ENCODE peak calls at places on chromosome 19, in seven cellular contexts. M is K562, B is H1, Y is HepG2, P is HCT116, X is SK-N-SH, F is GM12878. S is an unnamed sample.

GRCh38 chr19:17183858-17184271 is 31.3 kb upstream of the USE1 start:
- DNase-seq in P (no peak), F (peak), X (no peak), M (no peak), B (no peak), Y (no peak), S (no peak)

GRCh38 chr19:51830263-51830662 is 35.3 kb downstream of the FPR3 start:
- DNase-seq in P (no peak), X (no peak), Y (no peak), M (peak), F (no peak), B (no peak), S (no peak)

GRCh38 chr19:16536130-16536529 is 6.1 kb downstream of the CHERP start:
- DNase-seq in F (no peak), P (no peak), Y (no peak), B (no peak), M (no peak), X (peak), S (no peak)

GRCh38 chr19:36775768-36776167 is 3.2 kb upstream of the ZNF850 start:
- DNase-seq in Y (no peak), F (no peak), M (no peak), B (no peak), P (no peak), X (no peak), S (no peak)

GRCh38 chr19:54307389-54307788 is 5.6 kb downstream of the LILRA5 start:
- DNase-seq in X (no peak), M (no peak), P (no peak), B (no peak), Y (no peak), F (no peak), S (no peak)

GRCh38 chr19:54248016-54248601 is 5.5 kb upstream of the LILRA6 start:
- DNase-seq in Y (no peak), M (no peak), F (no peak), X (no peak), B (no peak), P (no peak), S (no peak)

GRCh38 chr19:4567584-4568071 is 8.1 kb upstream of the SEMA6B start:
- DNase-seq in P (no peak), M (peak), X (peak), B (peak), F (no peak), Y (peak), S (peak)

GRCh38 chr19:22422220-22422619 is at the start of gene ZNF98:
- DNase-seq in X (no peak), F (no peak), P (no peak), M (no peak), B (no peak), Y (no peak), S (peak)

GRCh38 chr19:18368504-18369222 is 17.3 kb upstream of the GDF15 start:
- DNase-seq in B (no peak), X (no peak), Y (peak), F (no peak), M (no peak), P (no peak), S (no peak)

GRCh38 chr19:18373407-18373891 is 12.5 kb upstream of the GDF15 start:
- DNase-seq in X (no peak), P (no peak), F (no peak), M (no peak), Y (no peak), B (no peak), S (no peak)

GRCh38 chr19:18377026-18377425 is 8.9 kb upstream of the GDF15 start:
- DNase-seq in X (no peak), F (no peak), Y (no peak), M (no peak), B (no peak), P (no peak), S (no peak)

DNA sequence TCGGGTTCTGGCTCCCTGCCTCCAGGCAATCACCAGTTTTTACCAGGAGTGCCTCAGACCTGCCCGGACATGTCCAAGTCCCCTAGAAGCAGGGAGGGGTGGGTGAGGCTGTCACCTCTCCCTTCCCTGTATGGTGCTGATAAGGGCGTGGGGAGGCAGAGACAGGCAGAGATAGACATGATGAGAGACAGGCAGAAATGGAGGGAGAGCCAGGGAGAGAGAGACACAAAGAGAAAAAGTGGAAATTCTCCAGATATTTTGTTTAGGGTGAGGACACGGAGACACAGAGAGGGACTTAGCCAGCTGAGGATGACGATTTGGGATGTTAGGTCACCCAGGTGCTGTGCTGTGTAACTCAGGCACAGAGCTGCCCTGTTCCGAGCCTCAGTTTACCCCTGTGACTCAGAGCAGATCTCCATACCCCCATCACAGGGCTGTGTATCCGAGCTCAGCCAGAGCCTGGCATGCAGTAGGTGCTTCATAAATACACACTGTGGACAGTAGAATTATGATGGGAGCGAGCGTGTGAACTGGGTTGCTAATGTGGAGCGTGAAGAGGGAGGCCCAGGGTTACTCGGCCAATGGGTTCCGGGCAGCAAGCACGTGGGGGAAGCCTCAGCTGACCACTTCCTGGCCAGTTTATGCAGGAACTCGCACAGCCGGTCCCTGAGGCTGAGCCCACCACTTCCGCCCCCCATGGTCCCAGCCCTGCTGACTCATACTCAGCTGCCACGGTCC is 11.9 kb upstream of the GDF15 start:
- DNase-seq in Y (peak), X (peak), P (peak), F (peak), M (peak), B (peak), S (no peak)
- TF ChIP-seq JUND in Y (peak), X (peak), P (peak), F (peak), M (peak), B (peak), S (no peak)

GRCh38 chr19:56995298-56995697 is 124.5 kb upstream of the USP29 start:
- DNase-seq in P (no peak), Y (peak), M (no peak), F (no peak), B (no peak), X (no peak), S (no peak)
- TF ChIP-seq JUND in P (no peak), Y (no peak), M (no peak), F (no peak), B (no peak), X (no peak), S (no peak)

GRCh38 chr19:2051771-2052704 is 994 bp upstream of the MKNK2 start:
- DNase-seq in B (no peak), F (peak), Y (no peak), X (no peak), P (no peak), M (no peak), S (peak)

GRCh38 chr19:2055871-2056809 is 5.1 kb upstream of the MKNK2 start:
- DNase-seq in Y (no peak), M (peak), B (peak), X (peak), P (peak), F (no peak), S (peak)

GRCh38 chr19:2056810-2057192 is 5.8 kb upstream of the MKNK2 start:
- DNase-seq in X (no peak), F (no peak), Y (no peak), B (peak), P (no peak), M (no peak), S (no peak)

GRCh38 chr19:2053601-2054389 is 2.8 kb upstream of the MKNK2 start:
- DNase-seq in F (no peak), Y (no peak), B (no peak), P (no peak), M (no peak), X (no peak), S (no peak)

GRCh38 chr19:2054763-2055162 is 3.7 kb upstream of the MKNK2 start:
- DNase-seq in F (no peak), B (no peak), Y (no peak), X (no peak), P (no peak), M (no peak), S (no peak)
- TF ChIP-seq JUND in F (no peak), B (no peak), Y (no peak), X (no peak), P (no peak), M (no peak), S (no peak)

DNA sequence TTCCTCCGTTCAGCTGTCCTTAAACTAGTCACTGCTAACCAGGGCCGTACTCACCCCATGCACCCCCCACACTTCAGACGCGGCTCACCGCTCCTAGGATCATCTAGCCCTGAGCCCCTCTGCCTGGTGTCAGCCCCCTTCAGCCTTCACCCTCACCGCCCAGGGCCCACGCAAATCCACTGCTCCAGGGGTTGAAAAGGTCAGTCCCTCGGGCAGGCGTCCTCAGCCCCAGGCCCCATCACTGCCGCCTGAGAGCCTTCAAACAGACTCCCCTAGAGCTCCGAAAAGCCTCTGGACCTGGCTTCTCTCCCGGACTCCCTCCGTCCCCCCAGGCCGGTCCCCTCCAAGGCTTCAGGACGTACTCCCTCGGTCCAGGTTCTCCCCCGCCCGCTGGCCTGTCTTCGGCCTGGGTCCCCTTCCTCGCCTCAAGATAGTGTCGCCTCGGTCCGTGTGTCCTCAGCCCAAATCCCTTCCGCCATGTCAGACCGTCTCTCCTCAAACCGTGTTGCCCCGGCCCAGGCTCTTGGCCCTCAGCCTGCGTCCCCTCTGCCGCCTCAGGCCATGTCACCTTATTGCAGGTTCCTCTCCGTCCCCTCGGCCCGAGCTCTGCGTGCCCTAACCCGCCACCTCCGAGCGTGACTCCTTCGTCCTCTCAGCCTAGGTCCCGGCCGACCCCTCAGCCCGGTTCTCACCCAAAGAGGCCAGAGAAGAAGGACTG is 553 bp downstream of the NAPA start:
- DNase-seq in X (peak), B (no peak), Y (no peak), M (no peak), F (no peak), P (no peak), S (no peak)
- TF ChIP-seq JUND in X (no peak), B (no peak), Y (no peak), M (no peak), F (no peak), P (no peak), S (no peak)

DNA sequence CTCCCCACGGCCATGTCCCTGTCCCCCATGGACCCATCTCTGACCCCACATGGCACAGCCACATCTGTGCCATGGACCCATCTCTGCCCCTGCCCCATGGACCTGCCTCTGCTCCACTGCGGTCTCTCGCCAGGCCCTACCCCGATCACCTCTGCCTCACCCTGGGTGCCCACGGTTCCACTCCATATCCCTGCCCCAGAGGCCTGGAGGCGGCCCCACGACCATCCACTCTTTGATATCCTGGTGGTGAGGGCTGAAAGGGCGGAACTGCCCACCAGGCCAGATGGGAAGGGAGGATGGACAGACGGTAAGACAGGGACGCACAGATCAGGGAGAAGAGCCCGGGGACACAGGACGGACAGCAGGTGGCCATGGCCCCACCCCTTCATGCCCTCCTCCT is 327 bp downstream of the PTGER1 start:
- DNase-seq in X (no peak), M (peak), P (no peak), F (no peak), Y (no peak), B (no peak), S (peak)
- TF ChIP-seq JUND in X (no peak), M (no peak), P (no peak), F (no peak), Y (no peak), B (no peak), S (no peak)

DNA sequence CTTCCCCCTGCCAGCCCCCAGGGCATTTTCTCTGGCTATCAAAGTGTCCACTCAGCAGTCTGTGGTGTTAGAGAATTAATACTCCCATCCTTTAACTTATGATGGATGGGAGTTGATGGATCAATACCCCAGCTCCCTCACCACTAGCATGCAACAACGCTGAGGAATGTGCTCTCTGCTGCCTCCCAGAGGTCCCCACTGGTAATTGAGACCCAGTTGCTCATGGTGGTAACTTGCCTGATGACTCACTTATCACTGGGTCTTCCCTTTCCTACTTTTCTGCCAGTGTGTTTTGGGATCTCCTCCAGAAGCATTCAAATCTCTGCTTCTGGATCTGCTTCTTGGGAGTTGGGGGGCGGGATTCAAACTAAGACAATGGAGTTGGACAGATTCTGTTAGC is 20.3 kb upstream of the CACNA1A start:
- DNase-seq in Y (no peak), X (no peak), M (peak), F (no peak), P (peak), B (peak), S (no peak)
- TF ChIP-seq JUND in Y (no peak), X (no peak), M (peak), F (no peak), P (no peak), B (peak), S (no peak)

DNA sequence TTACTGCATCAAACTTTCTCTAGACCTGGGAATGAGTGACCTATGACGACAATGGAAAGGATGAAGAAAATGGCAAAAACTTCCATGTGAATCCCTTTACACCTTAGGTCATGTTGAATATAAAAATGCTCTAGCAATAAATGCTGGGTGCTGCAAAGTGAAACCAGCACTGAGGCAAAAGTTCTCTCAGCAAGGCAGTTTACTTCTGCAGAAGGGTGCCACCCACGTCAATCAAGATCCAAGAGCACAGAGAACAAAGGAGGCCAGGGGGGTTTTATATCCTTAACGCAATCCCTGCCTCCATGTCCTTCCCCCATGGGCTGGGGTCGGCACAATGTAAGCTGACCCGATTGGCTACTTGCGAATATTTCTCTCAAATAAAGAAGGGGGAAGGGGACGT is 38.7 kb downstream of the ZNF333 start:
- DNase-seq in X (no peak), F (no peak), M (no peak), P (no peak), B (no peak), Y (no peak), S (no peak)
- TF ChIP-seq JUND in X (no peak), F (no peak), M (no peak), P (no peak), B (no peak), Y (no peak), S (no peak)

GRCh38 chr19:3276341-3276799 is 51.9 kb downstream of the CELF5 start:
- DNase-seq in M (peak), P (peak), F (no peak), Y (peak), X (peak), B (peak), S (peak)
- TF ChIP-seq JUND in M (no peak), P (no peak), F (no peak), Y (no peak), X (no peak), B (no peak), S (no peak)